ENCODE peak calls at places on chromosomes 7 and 10, in six cellular contexts. J is H1, S is K562, U is HCT116, C is HepG2, H is GM12878. N is an unnamed sample.
A peak's percentile ranks its signal among the peaks of the same experiment; 100 is the strongest.

GRCh38 chr7:21566094-21566493 is 23.3 kb downstream of the DNAH11 start:
- DNase-seq in S (no peak), C (peak; percentile 9), H (no peak), U (no peak), J (no peak), N (no peak)

GRCh38 chr7:24401628-24402593 is 117.9 kb downstream of the NPY start:
- DNase-seq in S (peak; percentile 8), C (peak; percentile 31), J (no peak), U (peak; percentile 28), H (no peak), N (peak; percentile 51)

GRCh38 chr10:73590881-73591577 is at the start of gene USP54:
- DNase-seq in J (peak; percentile 29), H (no peak), S (peak; percentile 68), U (peak; percentile 32), C (peak; percentile 59), N (peak; percentile 56)

GRCh38 chr7:140403878-140404564 is at the start of gene RAB19:
- DNase-seq in C (no peak), S (no peak), H (no peak), J (peak; percentile 64), U (peak; percentile 16), N (no peak)

GRCh38 chr10:17290226-17290625 is 62.2 kb downstream of the VIM start:
- DNase-seq in H (no peak), U (peak; percentile 50), C (no peak), S (peak; percentile 62), J (no peak), N (peak; percentile 7)

GRCh38 chr7:65409363-65409762 is 35.7 kb downstream of the ZNF92 start:
- DNase-seq in C (no peak), S (no peak), H (no peak), U (no peak), J (no peak), N (no peak)

GRCh38 chr7:55469271-55469681 is 103.0 kb downstream of the VOPP1 start:
- DNase-seq in U (no peak), C (no peak), S (no peak), J (no peak), H (no peak), N (no peak)

GRCh38 chr7:141430426-141431142 is 120.6 kb upstream of the AGK start:
- DNase-seq in S (no peak), J (no peak), U (no peak), C (no peak), H (no peak), N (no peak)

GRCh38 chr10:127196955-127197432 is 603 bp upstream of the INSYN2A start:
- DNase-seq in C (no peak), U (no peak), J (no peak), S (no peak), H (no peak), N (peak; percentile 9)

GRCh38 chr7:87213801-87214200 is 5.7 kb downstream of the TMEM243 start:
- DNase-seq in C (no peak), S (no peak), U (no peak), J (no peak), H (no peak), N (no peak)

GRCh38 chr7:7830122-7830878 is 111.9 kb upstream of the RPA3 start:
- DNase-seq in U (no peak), H (no peak), S (no peak), C (peak; percentile 33), J (no peak), N (no peak)

GRCh38 chr7:27062946-27063345 is 32.9 kb downstream of the HOXA1 start:
- DNase-seq in H (no peak), J (no peak), U (no peak), C (no peak), S (no peak), N (no peak)

GRCh38 chr10:77940225-77940624 is 13.7 kb upstream of the DLG5 start:
- DNase-seq in C (no peak), S (no peak), H (no peak), U (no peak), J (no peak), N (no peak)

GRCh38 chr10:43407576-43408330 is 1.2 kb downstream of the HNRNPF start:
- DNase-seq in J (no peak), S (peak; percentile 92), U (peak; percentile 76), C (peak; percentile 89), H (no peak), N (peak; percentile 83)

GRCh38 chr10:102668312-102669110 is 24.2 kb downstream of the TRIM8 start:
- DNase-seq in J (no peak), S (no peak), H (no peak), U (no peak), C (no peak), N (no peak)

GRCh38 chr7:96085953-96086352 is 235.9 kb downstream of the SLC25A13 start:
- DNase-seq in U (no peak), C (no peak), J (no peak), S (no peak), H (no peak), N (no peak)

GRCh38 chr7:17946591-17946990 is 6.3 kb upstream of the SNX13 start:
- DNase-seq in S (no peak), H (no peak), U (no peak), J (no peak), C (no peak), N (no peak)

GRCh38 chr7:77867208-77867915 is 68.8 kb downstream of the PHTF2 start:
- DNase-seq in C (no peak), J (no peak), H (no peak), U (no peak), S (no peak), N (peak; percentile 64)

GRCh38 chr10:45160266-45160665 is 155.1 kb downstream of the OR13A1 start:
- DNase-seq in C (no peak), H (no peak), U (no peak), J (no peak), S (no peak), N (peak; percentile 6)

GRCh38 chr10:125102821-125103220 is 57.5 kb downstream of the CTBP2 start:
- DNase-seq in H (no peak), J (no peak), S (no peak), U (no peak), C (no peak), N (no peak)

GRCh38 chr7:155796381-155797261 is 15.6 kb downstream of the SHH start:
- DNase-seq in C (no peak), S (peak; percentile 91), U (no peak), J (no peak), H (no peak), N (no peak)

GRCh38 chr7:25851332-25852248 is 300.4 kb upstream of the NFE2L3 start:
- DNase-seq in J (no peak), U (no peak), S (peak; percentile 68), H (no peak), C (peak; percentile 46), N (peak; percentile 79)

GRCh38 chr7:54757711-54758110 is 1.3 kb downstream of the SEC61G start:
- DNase-seq in U (no peak), S (no peak), C (no peak), H (no peak), J (no peak), N (no peak)

GRCh38 chr7:24318326-24318725 is 34.3 kb downstream of the NPY start:
- DNase-seq in S (peak; percentile 38), C (no peak), J (peak; percentile 10), U (peak; percentile 15), H (no peak), N (no peak)

GRCh38 chr7:45000096-45001032 is at the start of gene CCM2:
- DNase-seq in U (no peak), H (no peak), S (no peak), J (no peak), C (no peak), N (peak; percentile 49)

DNA sequence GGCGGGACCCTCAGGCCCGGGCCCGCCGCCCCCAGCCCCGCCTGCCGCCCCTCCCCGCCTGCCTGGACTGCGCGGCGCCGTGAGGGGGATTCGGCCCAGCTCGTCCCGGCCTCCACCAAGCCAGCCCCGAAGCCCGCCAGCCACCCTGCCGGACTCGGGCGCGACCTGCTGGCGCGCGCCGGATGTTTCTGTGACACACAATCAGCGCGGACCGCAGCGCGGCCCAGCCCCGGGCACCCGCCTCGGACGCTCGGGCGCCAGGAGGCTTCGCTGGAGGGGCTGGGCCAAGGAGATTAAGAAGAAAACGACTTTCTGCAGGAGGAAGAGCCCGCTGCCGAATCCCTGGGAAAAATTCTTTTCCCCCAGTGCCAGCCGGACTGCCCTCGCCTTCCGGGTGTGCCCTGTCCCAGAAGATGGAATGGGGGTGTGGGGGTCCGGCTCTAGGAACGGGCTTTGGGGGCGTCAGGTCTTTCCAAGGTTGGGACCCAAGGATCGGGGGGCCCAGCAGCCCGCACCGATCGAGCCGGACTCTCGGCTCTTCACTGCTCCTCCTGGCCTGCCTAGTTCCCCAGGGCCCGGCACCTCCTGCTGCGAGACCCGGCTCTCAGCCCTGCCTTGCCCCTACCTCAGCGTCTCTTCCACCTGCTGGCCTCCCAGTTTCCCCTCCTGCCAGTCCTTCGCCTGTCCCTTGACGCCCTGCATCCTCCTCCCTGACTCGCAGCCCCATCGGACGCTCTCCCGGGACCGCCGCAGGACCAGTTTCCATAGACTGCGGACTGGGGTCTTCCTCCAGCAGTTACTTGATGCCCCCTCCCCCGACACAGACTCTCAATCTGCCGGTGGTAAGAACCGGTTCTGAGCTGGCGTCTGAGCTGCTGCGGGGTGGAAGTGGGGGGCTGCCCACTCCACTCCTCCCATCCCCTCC is 82.7 kb downstream of the PAX2 start:
- DNase-seq in S (peak; percentile 51), C (no peak), J (no peak), U (no peak), H (no peak), N (no peak)
- TF ChIP-seq EZH2 in S (no peak), C (peak; percentile 10), J (no peak), U (no peak), H (peak; percentile 93), N (peak; percentile 87)

GRCh38 chr7:38545977-38546376 is 85.2 kb downstream of the AMPH start:
- DNase-seq in H (no peak), U (no peak), S (no peak), C (no peak), J (no peak), N (no peak)
- TF ChIP-seq MAX in H (no peak), U (no peak), S (no peak), C (no peak), J (no peak), N (no peak)

GRCh38 chr10:110730345-110731055 is 86.4 kb downstream of the RBM20 start:
- DNase-seq in U (no peak), J (no peak), H (no peak), S (no peak), C (no peak), N (no peak)
- TF ChIP-seq EZH2 in U (no peak), J (no peak), H (no peak), S (no peak), C (no peak), N (no peak)

DNA sequence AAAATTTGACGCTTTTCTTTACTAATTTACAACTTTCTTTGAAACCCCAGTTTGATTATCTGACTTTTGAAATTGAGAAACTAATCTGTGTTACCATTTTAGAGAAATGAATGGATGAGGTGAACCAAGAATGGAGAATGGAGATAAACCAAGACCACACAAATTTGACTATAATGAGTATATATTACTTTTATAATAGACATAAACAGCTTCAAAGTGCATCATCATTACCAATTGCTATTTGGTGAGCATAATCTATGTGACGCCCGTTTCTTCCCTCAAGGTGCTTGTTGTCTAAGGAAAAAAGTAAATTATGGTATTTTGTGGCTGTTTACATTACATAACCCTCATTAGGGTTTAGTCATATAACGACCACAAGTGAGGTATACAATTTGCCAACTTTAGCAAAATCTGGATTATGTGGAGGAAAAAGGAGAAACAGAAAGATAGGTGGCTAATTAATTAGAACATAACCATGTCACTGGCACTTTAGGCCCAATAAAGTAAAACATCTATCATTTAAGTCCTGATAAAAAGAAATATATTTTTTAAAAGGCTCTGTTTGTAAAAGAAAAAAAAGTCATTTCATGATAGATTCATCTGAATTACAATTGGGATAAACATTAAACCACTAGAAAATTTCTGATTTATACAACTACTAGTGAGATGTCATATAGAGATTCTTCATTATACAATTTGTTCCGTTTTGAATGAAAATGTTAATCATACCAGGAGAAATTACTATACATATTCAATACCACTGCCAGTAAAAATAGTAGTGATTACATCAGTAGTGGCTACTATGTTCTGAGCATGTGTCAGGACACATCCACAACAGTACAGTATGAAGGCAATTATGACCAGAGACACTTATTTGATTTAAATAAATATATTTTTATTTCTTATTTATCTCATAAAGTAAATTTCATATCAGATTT is 118.2 kb upstream of the FAM133B start:
- DNase-seq in H (no peak), C (no peak), S (no peak), U (no peak), J (no peak), N (no peak)
- TF ChIP-seq MAX in H (no peak), C (no peak), S (no peak), U (no peak), J (no peak), N (no peak)